ENCODE peak calls at places on chromosomes 1 and 21, in seven cellular contexts. E is neural progenitor cell, R is nephron progenitor cell, G is left colon, X is GM04504, M is omental fat pad, N is SJSA1. L is an unnamed sample.
A peak's percentile ranks its signal among the peaks of the same experiment; 100 is the strongest.

GRCh38 chr21:31911138-31911907 is 38.5 kb downstream of the HUNK start:
- DNase-seq in X (peak; percentile 94), M (no peak), E (no peak), G (no peak), R (no peak), N (peak; percentile 92), L (no peak)

GRCh38 chr1:143698016-143698415 is 273.8 kb downstream of the FAM72C start:
- DNase-seq in R (no peak), G (peak; percentile 55), E (no peak), N (no peak), X (no peak), M (no peak), L (no peak)

GRCh38 chr21:27694667-27695066 is 727.8 kb upstream of the ADAMTS5 start:
- DNase-seq in G (no peak), E (no peak), M (no peak), N (no peak), X (no peak), R (no peak), L (no peak)

GRCh38 chr1:161766102-161766981 is at the start of gene ATF6:
- DNase-seq in X (peak; percentile 83), G (peak; percentile 89), R (peak; percentile 71), E (peak; percentile 78), N (peak; percentile 88), M (peak; percentile 78), L (peak; percentile 83)

GRCh38 chr1:115237507-115237906 is 100.5 kb downstream of the NGF start:
- DNase-seq in E (no peak), G (no peak), R (no peak), N (no peak), M (no peak), X (no peak), L (no peak)

GRCh38 chr1:183163311-183163710 is 22.8 kb upstream of the LAMC2 start:
- DNase-seq in E (no peak), M (no peak), N (peak; percentile 89), X (peak; percentile 52), G (no peak), R (no peak), L (no peak)

GRCh38 chr1:198901280-198901679 is 262.4 kb downstream of the PTPRC start:
- DNase-seq in N (no peak), X (no peak), R (no peak), M (no peak), G (no peak), E (no peak), L (no peak)

GRCh38 chr1:115813735-115814134 is 27.2 kb downstream of the NHLH2 start:
- DNase-seq in E (no peak), X (no peak), G (no peak), R (no peak), N (no peak), M (no peak), L (no peak)

GRCh38 chr1:110200666-110201065 is 9.4 kb upstream of the KCNC4 start:
- DNase-seq in X (no peak), N (no peak), E (no peak), M (no peak), G (no peak), R (no peak), L (no peak)

GRCh38 chr1:17958704-17959103 is 148.9 kb upstream of the IGSF21 start:
- DNase-seq in G (no peak), M (no peak), R (no peak), X (no peak), E (no peak), N (no peak), L (no peak)

GRCh38 chr1:213921352-213922111 is 66.2 kb upstream of the PROX1 start:
- DNase-seq in E (no peak), N (no peak), M (no peak), R (no peak), X (no peak), G (no peak), L (no peak)

GRCh38 chr1:47385020-47385419 is 31.1 kb upstream of the FOXE3 start:
- DNase-seq in G (no peak), N (no peak), X (no peak), E (no peak), M (no peak), R (no peak), L (no peak)

GRCh38 chr1:93635614-93636543 is 45.8 kb downstream of the BCAR3 start:
- DNase-seq in N (peak; percentile 64), G (no peak), E (peak; percentile 97), X (no peak), R (no peak), M (no peak), L (no peak)

GRCh38 chr1:152967201-152967600 is 3.2 kb upstream of the SPRR4 start:
- DNase-seq in E (no peak), M (no peak), N (no peak), G (no peak), R (no peak), X (no peak), L (no peak)

GRCh38 chr1:54462597-54463258 is 56.5 kb upstream of the SSBP3 start:
- DNase-seq in G (no peak), N (no peak), M (no peak), E (no peak), R (no peak), X (no peak), L (no peak)

GRCh38 chr1:228818928-228819632 is 83.8 kb downstream of the RHOU start:
- DNase-seq in R (no peak), E (no peak), N (no peak), G (no peak), M (no peak), X (no peak), L (no peak)

GRCh38 chr1:27299385-27300252 is 22.3 kb upstream of the TMEM222 start:
- DNase-seq in G (peak; percentile 76), R (peak; percentile 52), M (peak; percentile 30), X (peak; percentile 99), E (peak; percentile 78), N (peak; percentile 96), L (no peak)

GRCh38 chr21:32770514-32771133 is 931 bp downstream of the PAXBP1 start:
- DNase-seq in R (no peak), X (no peak), E (no peak), M (no peak), N (no peak), G (peak; percentile 35), L (no peak)

GRCh38 chr21:32797679-32798078 is 26.1 kb upstream of the PAXBP1 start:
- DNase-seq in N (no peak), E (no peak), M (no peak), G (no peak), R (no peak), X (no peak), L (no peak)

GRCh38 chr1:107594541-107594940 is 370.4 kb downstream of the VAV3 start:
- DNase-seq in X (no peak), G (no peak), N (no peak), E (no peak), R (no peak), M (no peak), L (no peak)

L was measured in NCI-H1105.